ENCODE peak calls at places on chromosomes 5 and 9, in nine cellular contexts. D is progenitor cell of endocrine pancreas; I is CD4-positive, alpha-beta T cell; Y is iris pigment epithelial cell; N is NCI-H446; F is midbrain; J is hepatic stellate cell; O is foreskin fibroblast; V is activated CD4-positive, alpha-beta T cell treated with anti-CD3 and anti-CD28 coated beads, Interleukin-2, amount 50 U/mL, for 1 hour. L is an unnamed sample.

GRCh38 chr5:112848116-112848811 is 12.8 kb upstream of the SRP19 start:
- DNase-seq in D (no peak), I (no peak), Y (peak; percentile 85), N (peak; percentile 68), F (peak; percentile 52), J (peak; percentile 23), O (peak; percentile 84), V (no peak), L (no peak)

GRCh38 chr5:33319151-33319550 is 121.6 kb upstream of the TARS1 start:
- DNase-seq in D (no peak), I (no peak), Y (no peak), N (no peak), F (no peak), J (no peak), O (no peak), V (no peak), L (no peak)

GRCh38 chr5:36158144-36158543 is 6.2 kb downstream of the SKP2 start:
- DNase-seq in D (no peak), I (no peak), Y (peak; percentile 41), N (peak; percentile 51), F (no peak), J (no peak), O (peak; percentile 30), V (no peak), L (no peak)

GRCh38 chr9:78682206-78682605 is 385.3 kb downstream of the PSAT1 start:
- DNase-seq in D (no peak), I (no peak), Y (peak; percentile 38), N (no peak), F (no peak), J (no peak), O (peak; percentile 20), V (no peak), L (no peak)

GRCh38 chr5:173968154-173968553 is 20.8 kb upstream of the C5orf47 start:
- DNase-seq in D (no peak), I (no peak), Y (no peak), N (peak; percentile 15), F (peak; percentile 33), J (no peak), O (no peak), V (no peak), L (no peak)

GRCh38 chr9:89314955-89315354 is 3.3 kb upstream of the SECISBP2 start:
- DNase-seq in D (no peak), I (no peak), Y (no peak), N (no peak), F (no peak), J (no peak), O (peak; percentile 5), V (no peak), L (no peak)

GRCh38 chr9:94945191-94946144 is 219.0 kb downstream of the AOPEP start:
- DNase-seq in D (no peak), I (no peak), Y (peak; percentile 95), N (peak; percentile 64), F (no peak), J (peak; percentile 81), O (peak; percentile 93), V (no peak), L (no peak)

GRCh38 chr9:93827545-93828330 is 127.4 kb downstream of the BARX1 start:
- DNase-seq in D (peak; percentile 70), I (no peak), Y (peak; percentile 56), N (peak; percentile 4), F (peak; percentile 48), J (peak; percentile 84), O (peak; percentile 68), V (peak; percentile 21), L (peak; percentile 69)

GRCh38 chr5:91438871-91439270 is 55.8 kb upstream of the ARRDC3 start:
- DNase-seq in D (no peak), I (no peak), Y (no peak), N (no peak), F (no peak), J (no peak), O (no peak), V (no peak), L (no peak)

GRCh38 chr9:96270236-96270635 is 31.7 kb downstream of the HSD17B3 start:
- DNase-seq in D (no peak), I (no peak), Y (no peak), N (no peak), F (no peak), J (no peak), O (no peak), V (no peak), L (no peak)

GRCh38 chr9:138045541-138046490 is 168.2 kb downstream of the CACNA1B start:
- DNase-seq in D (no peak), I (no peak), Y (no peak), N (no peak), F (no peak), J (no peak), O (no peak), V (no peak), L (no peak)

GRCh38 chr5:146007973-146008372 is 71.6 kb downstream of the SH3RF2 start:
- DNase-seq in D (no peak), I (no peak), Y (no peak), N (no peak), F (no peak), J (no peak), O (no peak), V (no peak), L (no peak)

GRCh38 chr5:141672856-141673813 is 8.9 kb downstream of the ARAP3 start:
- DNase-seq in D (no peak), I (no peak), Y (no peak), N (no peak), F (no peak), J (no peak), O (no peak), V (no peak), L (peak; percentile 45)

GRCh38 chr9:75775966-75776691 is 114.3 kb upstream of the PCSK5 start:
- DNase-seq in D (no peak), I (no peak), Y (no peak), N (no peak), F (no peak), J (no peak), O (no peak), V (no peak), L (no peak)

GRCh38 chr5:169876376-169876775 is 103.9 kb downstream of the INSYN2B start:
- DNase-seq in D (no peak), I (no peak), Y (peak; percentile 72), N (no peak), F (no peak), J (no peak), O (peak; percentile 43), V (no peak), L (no peak)

GRCh38 chr5:126016256-126016655 is 407.0 kb upstream of the GRAMD2B start:
- DNase-seq in D (no peak), I (no peak), Y (no peak), N (peak; percentile 64), F (peak; percentile 46), J (no peak), O (peak; percentile 42), V (no peak), L (no peak)

GRCh38 chr5:135033026-135033861 is 784 bp downstream of the PITX1 start:
- DNase-seq in D (no peak), I (no peak), Y (peak; percentile 80), N (no peak), F (no peak), J (no peak), O (peak; percentile 74), V (no peak), L (no peak)

GRCh38 chr5:57986746-57987145 is 473.1 kb downstream of the PLK2 start:
- DNase-seq in D (no peak), I (no peak), Y (peak; percentile 18), N (peak; percentile 6), F (no peak), J (no peak), O (peak; percentile 22), V (no peak), L (no peak)

GRCh38 chr9:35518981-35519679 is 29.2 kb downstream of the RUSC2 start:
- DNase-seq in D (no peak), I (no peak), Y (peak; percentile 64), N (no peak), F (peak; percentile 12), J (no peak), O (peak; percentile 52), V (no peak), L (no peak)

GRCh38 chr5:141945511-141946024 is 12.4 kb downstream of the PCDH12 start:
- DNase-seq in D (no peak), I (no peak), Y (peak; percentile 14), N (no peak), F (no peak), J (peak; percentile 29), O (peak; percentile 54), V (no peak), L (no peak)

GRCh38 chr5:135705230-135705631 is 126.4 kb upstream of the CXCL14 start:
- DNase-seq in D (no peak), I (no peak), Y (no peak), N (no peak), F (no peak), J (no peak), O (peak; percentile 25), V (no peak), L (no peak)

GRCh38 chr5:172572440-172572839 is 68.6 kb upstream of the NEURL1B start:
- DNase-seq in D (no peak), I (no peak), Y (no peak), N (no peak), F (no peak), J (no peak), O (no peak), V (no peak), L (no peak)

GRCh38 chr5:167582916-167583315 is 708.5 kb upstream of the WWC1 start:
- DNase-seq in D (no peak), I (no peak), Y (peak; percentile 45), N (no peak), F (no peak), J (no peak), O (peak; percentile 20), V (no peak), L (no peak)

GRCh38 chr5:16552666-16553343 is 64.0 kb downstream of the RETREG1 start:
- DNase-seq in D (peak; percentile 46), I (peak; percentile 36), Y (peak; percentile 74), N (peak; percentile 85), F (peak; percentile 76), J (peak; percentile 57), O (peak; percentile 85), V (peak; percentile 49), L (peak; percentile 67)

GRCh38 chr5:73365301-73365853 is 83.2 kb downstream of the FOXD1 start:
- DNase-seq in D (no peak), I (no peak), Y (peak; percentile 85), N (no peak), F (peak; percentile 46), J (peak; percentile 64), O (peak; percentile 91), V (no peak), L (no peak)

GRCh38 chr5:9108156-9108555 is 437.7 kb downstream of the SEMA5A start:
- DNase-seq in D (no peak), I (no peak), Y (no peak), N (no peak), F (no peak), J (no peak), O (peak; percentile 92), V (no peak), L (no peak)

GRCh38 chr5:148991606-148992005 is 71.3 kb downstream of the SH3TC2 start:
- DNase-seq in D (no peak), I (no peak), Y (no peak), N (no peak), F (no peak), J (no peak), O (no peak), V (no peak), L (no peak)

GRCh38 chr9:115195889-115196288 is 77.9 kb upstream of the TNC start:
- DNase-seq in D (no peak), I (no peak), Y (no peak), N (no peak), F (no peak), J (no peak), O (peak; percentile 55), V (no peak), L (no peak)

GRCh38 chr9:126173401-126173800 is 153.2 kb upstream of the MVB12B start:
- DNase-seq in D (no peak), I (no peak), Y (no peak), N (no peak), F (no peak), J (no peak), O (no peak), V (no peak), L (no peak)

GRCh38 chr5:96645096-96645495 is 17.1 kb upstream of the CAST start:
- DNase-seq in D (no peak), I (no peak), Y (no peak), N (no peak), F (no peak), J (no peak), O (no peak), V (no peak), L (no peak)

GRCh38 chr5:65262590-65263189 is 219.0 kb downstream of the ADAMTS6 start:
- DNase-seq in D (no peak), I (no peak), Y (peak; percentile 95), N (peak; percentile 52), F (no peak), J (peak; percentile 27), O (peak; percentile 91), V (no peak), L (no peak)